ENCODE peak calls at places on chromosomes 3 and 15, in six cellular contexts. C is NCI-H1092, X is dorsolateral prefrontal cortex, B is anterior cingulate cortex, H is testis, M is A172. R is an unnamed sample.

GRCh38 chr3:33047842-33048834 is 48.8 kb downstream of the GLB1 start:
- DNase-seq in C (no peak), B (no peak), H (no peak), M (no peak), X (no peak), R (no peak)

GRCh38 chr3:37245003-37245402 is 70.6 kb upstream of the LRRFIP2 start:
- DNase-seq in B (no peak), C (no peak), H (no peak), X (no peak), M (no peak), R (no peak)

GRCh38 chr3:69044608-69045007 is 7.5 kb downstream of the TMF1 start:
- DNase-seq in B (no peak), X (no peak), H (no peak), C (no peak), M (no peak), R (no peak)

GRCh38 chr3:129046732-129047552 is 13.6 kb upstream of the GP9 start:
- DNase-seq in B (no peak), M (no peak), H (no peak), X (no peak), C (no peak), R (no peak)

GRCh38 chr3:169939320-169939719 is 27.3 kb upstream of the SEC62 start:
- DNase-seq in H (no peak), B (no peak), C (no peak), M (no peak), X (no peak), R (no peak)

GRCh38 chr3:122533931-122534334 is 19.2 kb upstream of the KPNA1 start:
- DNase-seq in M (peak), X (no peak), B (no peak), H (no peak), C (no peak), R (peak)

GRCh38 chr3:142028174-142028833 is 121.0 kb downstream of the TFDP2 start:
- DNase-seq in B (no peak), X (no peak), H (peak), M (peak), C (no peak), R (peak)

GRCh38 chr3:27594096-27594690 is 110.0 kb upstream of the SLC4A7 start:
- DNase-seq in C (no peak), H (no peak), X (no peak), M (no peak), B (no peak), R (no peak)

GRCh38 chr15:74291101-74292071 is 55.3 kb downstream of the CCDC33 start:
- DNase-seq in M (peak), C (no peak), X (peak), B (peak), H (peak), R (peak)

GRCh38 chr3:98172621-98173020 is 6.1 kb downstream of the OR5H15 start:
- DNase-seq in X (no peak), B (no peak), C (no peak), M (peak), H (no peak), R (no peak)

GRCh38 chr3:176037636-176038035 is 1159.6 kb downstream of the TBL1XR1 start:
- DNase-seq in H (no peak), M (no peak), C (no peak), X (no peak), B (no peak), R (no peak)

GRCh38 chr3:105537371-105538075 is 170.8 kb downstream of the ALCAM start:
- DNase-seq in H (no peak), C (no peak), B (no peak), X (no peak), M (no peak), R (no peak)

GRCh38 chr15:77066961-77067690 is 3.8 kb downstream of the TSPAN3 start:
- DNase-seq in B (no peak), C (no peak), H (no peak), X (no peak), M (peak), R (no peak)

GRCh38 chr3:194731496-194732073 is 45.9 kb downstream of the FAM43A start:
- DNase-seq in X (no peak), M (no peak), B (no peak), H (no peak), C (no peak), R (no peak)

R was measured in ACHN.